ENCODE peak calls at places on chromosomes 13 and 19, in four cellular contexts. L is astrocyte, G is T-helper 17 cell, E is neural progenitor cell. B is an unnamed sample. For H3K9me3, the result is how much of the 10 kb centered on the place peaks cover.

GRCh38 chr13:106140476-106140875 is 395.0 kb downstream of the EFNB2 start:
- DNase-seq in E (no peak), G (no peak), L (no peak), B (no peak)

GRCh38 chr13:98923641-98924397 is 54.0 kb downstream of the DOCK9 start:
- DNase-seq in L (no peak), G (no peak), E (peak), B (peak)

GRCh38 chr13:28636677-28637317 is 22.1 kb upstream of the POMP start:
- DNase-seq in E (peak), L (peak), G (no peak), B (no peak)

GRCh38 chr13:41457589-41458186 is 338 bp downstream of the RGCC start:
- DNase-seq in G (no peak), L (no peak), E (no peak), B (no peak)

GRCh38 chr19:7879102-7879770 is 5.0 kb upstream of the PRR36 start:
- DNase-seq in L (no peak), G (no peak), E (no peak), B (no peak)

GRCh38 chr13:112905990-112906641 is 62.9 kb upstream of the MCF2L start:
- DNase-seq in L (no peak), G (no peak), E (peak), B (peak)

GRCh38 chr13:36414461-36414860 is 17.8 kb upstream of the CCNA1 start:
- DNase-seq in L (no peak), E (no peak), G (no peak), B (no peak)

GRCh38 chr13:110685305-110685704 is 20.6 kb downstream of the CARS2 start:
- DNase-seq in E (no peak), L (no peak), G (no peak), B (no peak)

GRCh38 chr19:38003427-38004099 is 96.6 kb downstream of the SIPA1L3 start:
- DNase-seq in L (peak), G (no peak), E (peak), B (peak)

GRCh38 chr19:18996351-18996750 is 37.0 kb downstream of the SUGP2 start:
- DNase-seq in E (no peak), G (no peak), L (no peak), B (no peak)

GRCh38 chr13:87671031-87671823 is at the start of gene SLITRK5:
- DNase-seq in E (peak), L (peak), G (peak), B (peak)

GRCh38 chr13:102651392-102651791 is 43.5 kb downstream of the METTL21C start:
- DNase-seq in L (peak), E (no peak), G (no peak), B (no peak)

GRCh38 chr13:108069521-108070210 is 145.7 kb downstream of the LIG4 start:
- DNase-seq in E (no peak), L (no peak), G (no peak), B (no peak)

GRCh38 chr13:76038920-76039716 is 403.0 kb downstream of the LMO7 start:
- DNase-seq in G (no peak), E (no peak), L (no peak), B (no peak)

GRCh38 chr13:99331881-99332293 is 24.7 kb upstream of the GPR183 start:
- DNase-seq in G (no peak), L (no peak), E (no peak), B (no peak)

GRCh38 chr13:93388701-93389100 is 162.1 kb downstream of the GPC6 start:
- DNase-seq in E (no peak), L (peak), G (no peak), B (no peak)

GRCh38 chr19:33668968-33669367 is 47.2 kb downstream of the CHST8 start:
- DNase-seq in L (no peak), G (no peak), E (no peak), B (no peak)

GRCh38 chr19:58330458-58330857 is 3.7 kb downstream of the ZSCAN22 start:
- DNase-seq in G (no peak), E (no peak), L (peak), B (no peak)

GRCh38 chr19:38006361-38007045 is 99.5 kb downstream of the SIPA1L3 start:
- DNase-seq in E (no peak), L (no peak), G (no peak), B (no peak)

GRCh38 chr13:110018009-110018408 is 231.6 kb upstream of the IRS2 start:
- DNase-seq in G (no peak), E (no peak), L (no peak), B (no peak)

GRCh38 chr13:36046672-36047071 is 84.5 kb downstream of the DCLK1 start:
- DNase-seq in L (no peak), E (no peak), G (no peak), B (no peak)

GRCh38 chr13:46632171-46632570 is 79.2 kb downstream of the LRCH1 start:
- DNase-seq in G (no peak), L (no peak), E (no peak), B (no peak)

GRCh38 chr19:53907193-53907581 is 1.9 kb upstream of the CACNG7 start:
- DNase-seq in G (no peak), E (no peak), L (no peak), B (no peak)
- H3K9me3 ChIP-seq in G (under half), E (under half), L (under half), B (under half)

DNA sequence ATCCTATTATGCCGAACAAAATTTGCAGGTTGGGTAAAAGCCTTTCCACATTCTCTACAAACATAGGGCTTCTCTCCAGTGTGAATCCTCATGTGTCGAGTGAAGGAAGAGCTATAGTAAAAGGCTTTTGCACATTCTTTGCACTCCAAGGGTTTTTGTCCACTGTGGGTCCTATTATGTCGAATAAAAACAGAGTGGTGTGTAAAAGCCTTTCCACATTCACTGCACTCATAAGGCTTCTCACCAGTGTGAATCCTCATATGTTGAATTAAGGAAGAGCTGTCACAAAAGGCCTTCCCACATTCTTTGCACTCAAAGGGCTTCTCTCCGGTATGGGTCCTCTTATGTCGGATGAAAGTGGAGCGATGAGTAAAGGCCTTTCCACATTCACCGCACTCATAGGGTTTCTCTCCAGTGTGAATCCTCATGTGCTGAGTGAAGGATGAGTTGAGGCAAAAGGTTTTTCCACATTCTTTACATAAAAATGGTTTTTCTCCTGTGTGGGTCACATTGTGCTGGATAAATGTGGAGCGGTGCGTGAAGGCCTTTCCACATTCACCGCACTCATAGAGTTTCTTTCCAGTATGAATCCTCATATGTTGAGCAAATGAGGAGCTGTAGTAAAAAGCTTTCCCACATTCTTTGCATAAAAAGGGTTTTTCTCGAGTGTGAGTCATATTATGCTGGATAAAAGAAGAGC is 13.6 kb downstream of the ZNF599 start:
- DNase-seq in G (no peak), L (no peak), E (no peak), B (no peak)
- H3K9me3 ChIP-seq in G (under half), L (half or more), E (under half), B (under half)

GRCh38 chr19:27846944-27847343 is 1366.0 kb downstream of the UQCRFS1 start:
- DNase-seq in G (no peak), L (no peak), E (no peak), B (no peak)
- H3K9me3 ChIP-seq in G (under half), L (under half), E (under half), B (under half)

GRCh38 chr19:22708983-22709382 is 74.9 kb downstream of the ZNF492 start:
- DNase-seq in G (no peak), L (no peak), E (no peak), B (no peak)
- H3K9me3 ChIP-seq in G (under half), L (under half), E (under half), B (under half)

GRCh38 chr13:19957320-19958118 is 1.0 kb upstream of the ZMYM2 start:
- DNase-seq in E (peak), L (peak), G (peak), B (peak)

GRCh38 chr13:19959831-19960672 is 1.5 kb downstream of the ZMYM2 start:
- DNase-seq in E (peak), G (peak), L (peak), B (peak)

GRCh38 chr13:19959141-19959830 is 759 bp downstream of the ZMYM2 start:
- DNase-seq in L (peak), E (peak), G (peak), B (peak)

GRCh38 chr13:19960673-19961015 is 2.1 kb downstream of the ZMYM2 start:
- DNase-seq in L (no peak), G (no peak), E (no peak), B (no peak)

GRCh38 chr13:19958119-19959111 is at the start of gene ZMYM2:
- DNase-seq in L (peak), G (peak), E (peak), B (peak)
- H3K9me3 ChIP-seq in L (under half), G (under half), E (under half), B (under half)

GRCh38 chr19:55216461-55217198 is 7.3 kb upstream of the PTPRH start:
- DNase-seq in E (peak), G (no peak), L (peak), B (peak)
- H3K9me3 ChIP-seq in E (under half), G (under half), L (under half), B (under half)

DNA sequence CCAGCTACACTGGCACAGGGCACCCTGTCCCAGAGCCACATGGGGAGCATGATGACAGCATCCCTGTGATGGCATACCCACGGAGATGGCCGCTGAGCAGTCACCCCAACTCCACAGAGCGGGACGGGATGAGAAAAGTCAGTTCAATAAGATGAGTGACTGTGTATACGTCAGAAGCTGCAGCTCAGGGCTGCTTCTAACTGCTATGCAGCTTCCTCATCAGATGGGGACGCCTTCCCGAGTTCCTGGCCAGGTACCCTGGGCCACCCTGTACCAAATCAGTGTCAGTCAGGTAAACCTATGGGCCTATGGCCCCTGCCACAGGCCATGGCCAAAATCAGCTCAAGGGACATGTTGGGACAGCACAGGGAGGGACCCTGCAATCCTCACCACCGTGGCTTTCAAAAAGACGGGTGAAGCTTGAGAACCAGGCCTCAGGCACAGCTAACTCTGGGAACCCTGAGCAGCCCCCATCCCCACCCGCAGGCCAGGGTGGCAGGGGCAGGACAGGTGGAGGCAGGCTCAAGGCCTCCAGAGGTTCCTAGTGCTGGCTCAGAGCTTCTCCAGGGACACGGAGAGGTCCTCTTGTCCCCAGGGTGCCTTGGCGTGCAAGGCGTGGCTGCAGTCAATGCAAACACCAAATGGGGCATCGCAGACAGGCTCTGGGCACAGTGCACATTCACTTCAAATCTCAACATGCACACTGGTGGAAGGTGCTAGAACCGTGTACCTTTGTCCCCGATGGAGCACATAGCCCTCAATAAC is 122.4 kb downstream of the TUBA3C start:
- DNase-seq in L (no peak), G (no peak), E (no peak), B (no peak)
- H3K9me3 ChIP-seq in L (under half), G (under half), E (under half), B (under half)

DNA sequence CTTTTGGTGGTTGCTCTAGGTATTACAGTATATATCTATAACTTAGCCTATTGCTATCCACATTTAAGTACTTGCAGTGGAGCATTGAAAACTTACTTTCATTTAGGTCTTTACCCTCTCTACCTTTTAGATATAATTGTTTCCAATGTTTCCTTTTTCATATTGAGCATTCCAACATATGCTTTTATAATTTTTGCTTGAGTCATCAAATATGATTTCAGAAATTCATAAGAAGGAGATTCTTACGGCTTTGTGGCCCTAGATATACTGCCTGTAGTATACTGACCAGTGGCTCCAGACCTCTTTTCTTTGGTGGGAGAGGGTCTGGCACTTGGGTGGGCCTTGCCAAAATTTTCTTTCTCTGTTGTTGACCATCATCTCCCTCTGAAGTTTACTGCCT is 32.8 kb upstream of the ZNF850 start:
- DNase-seq in E (no peak), L (no peak), G (no peak), B (no peak)
- H3K9me3 ChIP-seq in E (under half), L (under half), G (under half), B (under half)

DNA sequence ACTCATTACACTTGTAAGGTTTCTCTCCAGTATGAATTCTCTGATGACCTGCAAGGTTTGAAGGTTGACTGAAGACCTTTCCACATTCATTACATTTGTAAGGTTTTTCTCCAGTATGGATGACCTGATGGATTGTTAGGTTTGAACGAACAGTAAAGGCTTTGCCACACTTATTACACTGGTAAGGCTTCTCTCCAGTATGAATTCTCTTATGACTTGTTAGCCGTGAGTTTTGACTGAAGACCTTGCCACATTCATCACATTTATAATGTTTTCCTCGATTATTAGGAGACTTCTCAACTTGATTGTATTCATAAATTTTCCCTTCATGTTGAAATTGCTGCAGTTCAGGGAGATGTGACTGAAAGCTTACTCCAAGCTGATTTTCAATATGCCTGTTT is 6.8 kb upstream of the ZNF347 start:
- DNase-seq in L (no peak), G (no peak), E (no peak), B (no peak)
- H3K9me3 ChIP-seq in L (under half), G (under half), E (under half), B (under half)

B was measured in prostate gland.